ENCODE peak calls at places on chromosome 1, in four cellular contexts. H is cardiac muscle cell, A is breast epithelium, P is mucosa of descending colon. S is an unnamed sample. For H3K9me3 and H3K36me3, the result is how much of the 10 kb centered on the place peaks cover.

GRCh38 chr1:6028042-6028895 is 17.4 kb upstream of the KCNAB2 start:
- DNase-seq in H (no peak), P (peak), A (no peak), S (no peak)

GRCh38 chr1:90722874-90723273 is 5.8 kb upstream of the BARHL2 start:
- DNase-seq in P (no peak), A (no peak), H (no peak), S (no peak)

GRCh38 chr1:190205713-190206112 is 272.0 kb downstream of the BRINP3 start:
- DNase-seq in P (no peak), A (no peak), H (no peak), S (no peak)

GRCh38 chr1:210081494-210081893 is 143.5 kb downstream of the SYT14 start:
- DNase-seq in P (no peak), A (no peak), H (no peak), S (no peak)

GRCh38 chr1:40049745-40050144 is 9.2 kb downstream of the CAP1 start:
- DNase-seq in P (no peak), A (no peak), H (no peak), S (no peak)

GRCh38 chr1:166457700-166458099 is 290.9 kb upstream of the FAM78B start:
- DNase-seq in A (no peak), P (no peak), H (no peak), S (no peak)

GRCh38 chr1:45394342-45394741 is 54.1 kb upstream of the MUTYH start:
- DNase-seq in A (no peak), P (no peak), H (no peak), S (no peak)

GRCh38 chr1:94039871-94040569 is 80.9 kb downstream of the ABCA4 start:
- DNase-seq in H (no peak), A (no peak), P (no peak), S (no peak)

GRCh38 chr1:86648255-86648654 is 56.1 kb upstream of the SH3GLB1 start:
- DNase-seq in P (no peak), A (no peak), H (no peak), S (no peak)

GRCh38 chr1:177278626-177279390 is 108.0 kb downstream of the BRINP2 start:
- DNase-seq in H (no peak), P (no peak), A (no peak), S (no peak)

GRCh38 chr1:43388021-43388575 is 1.5 kb downstream of the MED8 start:
- DNase-seq in A (no peak), H (no peak), P (no peak), S (no peak)

GRCh38 chr1:209412036-209412435 is 171.5 kb upstream of the CAMK1G start:
- DNase-seq in A (peak), H (no peak), P (no peak), S (no peak)

GRCh38 chr1:156123356-156124196 is 9.1 kb downstream of the LMNA start:
- DNase-seq in P (peak), H (peak), A (peak), S (peak)

GRCh38 chr1:204282801-204283200 is 69.0 kb upstream of the GOLT1A start:
- DNase-seq in H (no peak), A (no peak), P (no peak), S (no peak)

GRCh38 chr1:235108185-235108593 is 20.4 kb downstream of the TOMM20 start:
- DNase-seq in P (no peak), A (no peak), H (no peak), S (no peak)

GRCh38 chr1:215517441-215517891 is 49.6 kb upstream of the KCTD3 start:
- DNase-seq in H (peak), P (no peak), A (no peak), S (no peak)

GRCh38 chr1:15343729-15344128 is 66.0 kb upstream of the EFHD2 start:
- DNase-seq in H (peak), P (no peak), A (peak), S (peak)

GRCh38 chr1:54885863-54886723 is 902 bp downstream of the DHCR24 start:
- DNase-seq in H (peak), P (peak), A (no peak), S (no peak)

GRCh38 chr1:208081972-208082371 is 162.2 kb downstream of the PLXNA2 start:
- DNase-seq in H (no peak), P (no peak), A (no peak), S (no peak)

GRCh38 chr1:200129480-200129879 is 102.0 kb downstream of the NR5A2 start:
- DNase-seq in H (no peak), A (no peak), P (no peak), S (no peak)

GRCh38 chr1:91278754-91279153 is 125.9 kb downstream of the HFM1 start:
- DNase-seq in P (no peak), A (no peak), H (no peak), S (no peak)

GRCh38 chr1:216836316-216836715 is 113.1 kb upstream of the ESRRG start:
- DNase-seq in H (no peak), P (no peak), A (no peak), S (no peak)

GRCh38 chr1:168789501-168789900 is 60.5 kb upstream of the DPT start:
- DNase-seq in P (no peak), A (no peak), H (no peak), S (no peak)

GRCh38 chr1:18751425-18751824 is 108.0 kb downstream of the TAS1R2 start:
- DNase-seq in P (no peak), H (no peak), A (no peak), S (no peak)

GRCh38 chr1:244104309-244105060 is 53.4 kb downstream of the ZBTB18 start:
- DNase-seq in P (no peak), H (no peak), A (no peak), S (no peak)

GRCh38 chr1:24762133-24762676 is 17.0 kb downstream of the CLIC4 start:
- DNase-seq in A (no peak), H (no peak), P (no peak), S (no peak)

GRCh38 chr1:157110003-157110402 is 10.4 kb upstream of the ETV3L start:
- DNase-seq in H (no peak), A (no peak), P (no peak), S (no peak)

GRCh38 chr1:9442266-9442846 is 96.9 kb upstream of the SLC25A33 start:
- DNase-seq in P (no peak), A (no peak), H (no peak), S (no peak)

GRCh38 chr1:210373878-210374599 is 45.3 kb downstream of the HHAT start:
- DNase-seq in A (peak), P (peak), H (peak), S (no peak)

GRCh38 chr1:93617670-93618488 is 63.8 kb downstream of the BCAR3 start:
- DNase-seq in P (peak), A (no peak), H (no peak), S (no peak)

DNA sequence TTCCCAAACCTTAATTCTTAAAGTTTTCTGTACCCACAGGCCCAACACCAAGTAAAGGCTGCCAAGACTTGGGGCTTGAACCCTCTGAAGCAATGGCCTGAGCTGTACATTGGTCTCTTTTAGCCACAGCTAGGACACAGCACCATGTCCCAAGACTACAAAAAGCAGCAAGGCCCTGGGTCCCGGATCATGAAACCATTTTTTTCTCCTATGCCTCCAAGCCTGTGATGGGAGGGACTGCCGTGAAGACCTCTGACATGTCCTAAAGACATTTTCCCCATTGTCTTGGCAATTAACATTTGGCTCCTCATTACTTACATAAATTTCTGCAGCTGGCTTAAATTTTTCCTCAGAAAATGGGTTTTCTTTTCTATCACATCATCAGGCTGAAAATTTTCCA is 30.9 kb downstream of the ZNF670 start:
- DNase-seq in H (no peak), A (no peak), P (no peak), S (no peak)
- H3K9me3 ChIP-seq in H (under half), A (half or more), P (half or more), S (under half)

DNA sequence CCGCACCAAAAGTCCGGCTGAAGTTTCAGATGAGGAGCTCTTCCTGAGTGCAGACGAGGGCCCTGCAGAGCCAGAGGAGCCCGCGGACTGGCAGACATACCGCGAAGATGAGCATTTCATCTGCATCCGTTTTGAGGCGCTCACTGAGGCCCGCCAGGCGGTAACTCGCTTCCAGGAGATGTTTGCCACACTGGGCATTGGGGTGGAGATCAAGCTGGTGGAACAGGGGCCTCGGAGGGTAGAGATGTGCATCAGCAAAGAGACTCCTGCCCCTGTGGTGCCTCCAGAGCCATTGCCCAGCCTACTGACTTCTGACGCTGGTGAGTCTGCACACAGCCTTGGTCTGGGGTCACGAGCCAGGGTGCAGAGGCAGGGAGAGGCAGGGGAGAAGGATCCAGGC is 84.7 kb downstream of the TRIM11 start:
- DNase-seq in A (no peak), P (no peak), H (no peak), S (no peak)
- H3K36me3 ChIP-seq in A (under half), P (under half), H (half or more), S (under half)

DNA sequence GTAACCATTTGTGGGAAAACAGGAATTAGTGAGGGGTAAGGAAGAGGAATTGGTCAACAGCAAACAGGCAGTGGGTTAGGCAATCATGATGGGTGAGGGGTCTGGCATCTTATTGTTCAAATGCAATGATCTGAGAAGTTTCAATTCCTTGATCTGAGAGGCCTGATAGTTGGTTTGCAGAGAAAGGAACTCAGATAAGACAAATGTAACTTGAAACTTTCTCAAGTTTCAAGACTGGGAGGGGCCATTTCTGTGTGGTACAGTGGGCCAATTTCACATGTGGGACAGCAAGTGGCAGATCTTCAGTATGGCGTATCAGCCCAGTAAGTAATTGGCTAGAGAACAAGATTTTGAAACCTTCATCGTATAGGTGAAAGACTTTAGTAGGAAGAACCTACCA is 102.5 kb downstream of the XPR1 start:
- DNase-seq in H (no peak), P (no peak), A (no peak), S (no peak)
- H3K9me3 ChIP-seq in H (under half), P (half or more), A (under half), S (under half)

GRCh38 chr1:236543065-236543669 is 19.4 kb downstream of the LGALS8 start:
- DNase-seq in H (no peak), P (no peak), A (no peak), S (no peak)
- H3K36me3 ChIP-seq in H (under half), P (under half), A (under half), S (half or more)

GRCh38 chr1:227560814-227561213 is 2.5 kb upstream of the ZNF678 start:
- DNase-seq in H (no peak), P (no peak), A (no peak), S (no peak)

GRCh38 chr1:227563319-227564201 is at the start of gene ZNF678:
- DNase-seq in P (peak), A (peak), H (peak), S (peak)

GRCh38 chr1:227562923-227563318 is 435 bp upstream of the ZNF678 start:
- DNase-seq in A (no peak), P (no peak), H (no peak), S (no peak)

GRCh38 chr1:227561303-227561702 is 2.1 kb upstream of the ZNF678 start:
- DNase-seq in P (no peak), H (no peak), A (no peak), S (no peak)

DNA sequence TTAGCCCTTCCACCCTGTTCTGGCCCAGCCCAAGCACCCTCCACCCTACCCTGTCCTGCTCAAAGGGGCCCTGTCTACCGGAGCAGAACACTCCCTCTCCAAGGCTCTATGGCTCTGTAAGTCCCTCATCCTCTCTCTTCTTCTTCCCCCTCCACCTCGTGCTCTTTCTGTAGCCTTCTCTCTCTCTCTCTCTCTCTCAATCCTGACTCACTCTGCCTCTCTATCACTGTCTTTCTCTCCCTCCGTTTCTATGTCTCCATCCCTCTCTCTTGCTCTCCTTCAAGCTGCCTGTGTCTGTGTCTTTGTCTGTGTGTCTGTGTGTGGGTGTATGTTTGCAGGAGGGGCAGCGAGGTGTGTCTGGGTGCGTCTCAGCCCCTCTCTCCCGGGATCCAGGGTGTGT is 1.3 kb upstream of the ZNF678 start:
- DNase-seq in A (no peak), H (no peak), P (no peak), S (no peak)
- H3K9me3 ChIP-seq in A (under half), H (under half), P (under half), S (under half)

S was measured in thoracic aorta.